ENCODE peak calls at places on chromosomes 11 and 22, in four cellular contexts. Z is sigmoid colon, N is SK-N-SH, K is Peyer's patch. M is an unnamed sample.

GRCh38 chr11:63508009-63508408 is 2.1 kb downstream of the LGALS12 start:
- DNase-seq in K (no peak), N (peak; percentile 37), Z (no peak), M (peak; percentile 75)

GRCh38 chr11:116930586-116930985 is 93.2 kb upstream of the APOA1 start:
- DNase-seq in Z (no peak), K (no peak), N (no peak), M (no peak)

GRCh38 chr11:81907996-81908395 is 825.7 kb downstream of the FAM181B start:
- DNase-seq in Z (no peak), K (no peak), N (no peak), M (no peak)

GRCh38 chr11:35515224-35515623 is 10.2 kb downstream of the PAMR1 start:
- DNase-seq in Z (no peak), N (no peak), K (no peak), M (no peak)

GRCh38 chr11:38296211-38296776 is 1698.3 kb upstream of the RAG2 start:
- DNase-seq in K (no peak), Z (no peak), N (no peak), M (no peak)

GRCh38 chr11:14190992-14191773 is 167.8 kb downstream of the RRAS2 start:
- DNase-seq in K (no peak), Z (no peak), N (no peak), M (no peak)

GRCh38 chr22:45212992-45213751 is 27.5 kb downstream of the KIAA0930 start:
- DNase-seq in Z (peak; percentile 83), N (peak; percentile 59), K (peak; percentile 51), M (no peak)

GRCh38 chr11:12330491-12331231 is 46.7 kb upstream of the PARVA start:
- DNase-seq in Z (no peak), K (no peak), N (no peak), M (no peak)

GRCh38 chr11:101129203-101129943 is at the start of gene PGR:
- DNase-seq in K (peak; percentile 34), Z (no peak), N (peak; percentile 15), M (peak; percentile 69)

GRCh38 chr11:76778874-76779273 is 4.3 kb upstream of the TSKU start:
- DNase-seq in Z (no peak), N (no peak), K (no peak), M (no peak)

GRCh38 chr11:123580557-123581275 is 73.7 kb downstream of the SCN3B start:
- DNase-seq in K (peak; percentile 85), N (peak; percentile 89), Z (no peak), M (peak; percentile 95)

GRCh38 chr22:37176464-37177061 is 11.5 kb downstream of the C1QTNF6 start:
- DNase-seq in Z (peak; percentile 88), K (peak; percentile 56), N (peak; percentile 79), M (no peak)

GRCh38 chr11:59822989-59823566 is 12.5 kb upstream of the MRPL16 start:
- DNase-seq in N (peak; percentile 53), Z (no peak), K (no peak), M (peak; percentile 36)

GRCh38 chr22:18118345-18118915 is 7.8 kb downstream of the TUBA8 start:
- DNase-seq in N (no peak), K (no peak), Z (no peak), M (no peak)

GRCh38 chr22:32619614-32620426 is 145.2 kb downstream of the FBXO7 start:
- DNase-seq in Z (peak; percentile 78), N (no peak), K (no peak), M (no peak)

GRCh38 chr11:2474059-2474901 is 29.5 kb downstream of the KCNQ1 start:
- DNase-seq in N (no peak), Z (no peak), K (peak; percentile 73), M (peak; percentile 41)

GRCh38 chr11:114064216-114064615 is 4.7 kb downstream of the ZBTB16 start:
- DNase-seq in K (no peak), Z (peak; percentile 72), N (no peak), M (no peak)

GRCh38 chr11:131598305-131598704 is 227.9 kb downstream of the NTM start:
- DNase-seq in N (no peak), Z (no peak), K (no peak), M (peak; percentile 48)

GRCh38 chr11:33857924-33858323 is 34.0 kb downstream of the LMO2 start:
- DNase-seq in K (peak; percentile 69), N (peak; percentile 81), Z (peak; percentile 84), M (peak; percentile 80)

GRCh38 chr11:6443269-6444003 is 2.6 kb upstream of the HPX start:
- DNase-seq in K (peak; percentile 67), N (peak; percentile 78), Z (peak; percentile 79), M (peak; percentile 82)

GRCh38 chr11:926341-926916 is 759 bp downstream of the AP2A2 start:
- DNase-seq in N (peak; percentile 89), K (peak; percentile 56), Z (no peak), M (peak; percentile 84)

GRCh38 chr11:57597461-57597892 is at the start of gene SERPING1:
- DNase-seq in N (no peak), K (peak; percentile 58), Z (peak; percentile 91), M (no peak)

DNA sequence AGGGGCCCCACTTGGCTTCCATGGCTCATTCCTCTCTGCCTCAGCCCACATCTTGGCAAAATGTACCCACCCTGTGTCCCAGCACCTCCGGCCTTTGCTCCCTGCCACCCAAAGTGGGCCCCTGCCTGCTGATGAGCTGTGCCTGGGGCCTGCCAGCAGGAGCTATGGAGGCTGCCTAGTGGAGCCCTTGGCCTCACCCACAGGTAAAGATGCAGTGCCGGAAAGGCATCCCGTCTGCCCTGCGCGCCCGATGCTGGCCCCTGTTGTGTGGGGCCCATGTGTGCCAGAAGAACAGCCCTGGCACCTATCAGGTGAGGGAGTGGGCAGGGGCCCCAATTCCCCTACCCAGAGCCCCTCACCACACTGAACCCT is 1.3 kb downstream of the TBC1D10C start:
- DNase-seq in N (no peak), K (peak; percentile 47), Z (no peak), M (no peak)
- H3K4me3 ChIP-seq in N (no peak overlapping the region), K (peak overlapping the region; percentile 50), Z (no peak overlapping the region), M (no peak overlapping the region)

DNA sequence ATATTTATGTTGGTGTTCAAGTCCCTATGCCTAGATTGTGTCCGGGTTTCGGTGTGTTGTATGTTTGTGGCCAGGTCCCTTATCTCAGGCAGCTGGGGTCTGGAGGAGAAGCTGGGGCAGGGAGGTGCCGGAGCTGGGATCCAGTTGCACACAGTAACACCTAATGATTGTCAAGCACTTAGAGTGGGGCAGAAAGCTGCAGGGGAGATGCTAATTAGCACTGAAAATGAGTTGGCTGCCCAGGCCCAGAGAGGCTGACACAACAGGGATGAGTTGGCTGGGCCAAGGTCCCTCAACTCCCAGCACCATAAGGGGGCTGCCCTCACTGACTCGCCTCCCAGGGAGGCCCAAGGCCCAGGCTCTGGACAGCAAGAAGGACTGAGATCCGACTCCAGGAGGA is 12.2 kb downstream of the PDE2A start:
- DNase-seq in Z (no peak), N (no peak), K (no peak), M (no peak)
- H3K27me3 ChIP-seq in Z (no peaks in the 10 kb centered on the region), N (peaks cover 23% of the 10 kb centered on the region), K (no peaks in the 10 kb centered on the region), M (no peaks in the 10 kb centered on the region)

GRCh38 chr11:70418130-70418529 is 19.8 kb downstream of the CTTN start:
- DNase-seq in N (no peak), Z (no peak), K (no peak), M (no peak)

GRCh38 chr11:70419307-70420007 is 21.1 kb downstream of the CTTN start:
- DNase-seq in K (no peak), N (no peak), Z (no peak), M (no peak)

GRCh38 chr11:70420008-70420464 is 21.7 kb downstream of the CTTN start:
- DNase-seq in N (no peak), K (no peak), Z (no peak), M (no peak)

GRCh38 chr11:70421123-70421522 is 22.8 kb downstream of the CTTN start:
- DNase-seq in Z (no peak), N (no peak), K (no peak), M (no peak)

DNA sequence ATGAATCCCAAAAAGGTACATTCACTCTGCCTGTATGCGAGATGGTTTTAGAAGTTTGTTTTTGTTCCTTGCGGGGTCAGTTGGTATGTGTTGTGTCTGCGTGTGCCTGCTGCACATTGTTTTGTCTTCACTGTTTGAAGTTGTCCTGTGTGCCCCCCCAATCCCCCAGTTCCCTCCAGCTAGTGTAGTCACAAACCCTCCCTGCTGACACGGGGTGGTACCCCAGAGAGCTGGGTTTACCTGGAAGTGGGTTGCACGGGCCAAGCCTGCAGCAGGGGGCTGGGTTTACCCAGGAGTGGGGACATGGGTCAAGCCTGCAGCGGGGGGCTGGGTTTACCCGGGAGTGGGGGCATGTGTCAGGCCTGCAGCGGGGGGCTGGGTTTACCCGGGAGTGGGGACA is 22.2 kb downstream of the CTTN start:
- DNase-seq in K (no peak), N (no peak), Z (no peak), M (no peak)
- H3K36me3 ChIP-seq in K (peaks cover 94% of the 10 kb centered on the region), N (peaks cover 85% of the 10 kb centered on the region), Z (peaks cover 73% of the 10 kb centered on the region), M (peaks cover 61% of the 10 kb centered on the region)

DNA sequence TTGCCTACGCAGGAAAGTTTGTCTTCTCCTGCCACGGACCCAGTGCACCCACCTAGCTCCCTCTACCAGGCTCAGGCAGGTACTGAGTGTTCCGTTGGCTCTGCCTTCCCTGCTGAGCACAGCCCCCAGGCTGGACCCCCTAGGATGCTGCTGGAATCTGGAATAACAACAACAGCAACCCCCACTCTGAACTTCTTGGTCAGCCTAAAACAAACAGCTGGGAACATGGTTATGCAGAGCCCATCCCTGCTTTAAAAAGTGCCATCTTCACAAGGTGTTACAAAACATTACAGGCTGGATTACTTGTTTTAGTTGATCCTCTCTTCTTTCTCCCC is 1.8 kb downstream of the OPCML start:
- DNase-seq in N (no peak), K (no peak), Z (no peak), M (peak; percentile 75)
- H3K4me3 ChIP-seq in N (no peak overlapping the region), K (no peak overlapping the region), Z (no peak overlapping the region), M (peak overlapping the region; percentile 20)

GRCh38 chr11:64726211-64726641 is 3.2 kb upstream of the NRXN2 start:
- DNase-seq in K (no peak), Z (peak; percentile 41), N (no peak), M (peak; percentile 77)
- H3K27me3 ChIP-seq in K (no peaks in the 10 kb centered on the region), Z (no peaks in the 10 kb centered on the region), N (no peaks in the 10 kb centered on the region), M (peaks cover 16% of the 10 kb centered on the region)

DNA sequence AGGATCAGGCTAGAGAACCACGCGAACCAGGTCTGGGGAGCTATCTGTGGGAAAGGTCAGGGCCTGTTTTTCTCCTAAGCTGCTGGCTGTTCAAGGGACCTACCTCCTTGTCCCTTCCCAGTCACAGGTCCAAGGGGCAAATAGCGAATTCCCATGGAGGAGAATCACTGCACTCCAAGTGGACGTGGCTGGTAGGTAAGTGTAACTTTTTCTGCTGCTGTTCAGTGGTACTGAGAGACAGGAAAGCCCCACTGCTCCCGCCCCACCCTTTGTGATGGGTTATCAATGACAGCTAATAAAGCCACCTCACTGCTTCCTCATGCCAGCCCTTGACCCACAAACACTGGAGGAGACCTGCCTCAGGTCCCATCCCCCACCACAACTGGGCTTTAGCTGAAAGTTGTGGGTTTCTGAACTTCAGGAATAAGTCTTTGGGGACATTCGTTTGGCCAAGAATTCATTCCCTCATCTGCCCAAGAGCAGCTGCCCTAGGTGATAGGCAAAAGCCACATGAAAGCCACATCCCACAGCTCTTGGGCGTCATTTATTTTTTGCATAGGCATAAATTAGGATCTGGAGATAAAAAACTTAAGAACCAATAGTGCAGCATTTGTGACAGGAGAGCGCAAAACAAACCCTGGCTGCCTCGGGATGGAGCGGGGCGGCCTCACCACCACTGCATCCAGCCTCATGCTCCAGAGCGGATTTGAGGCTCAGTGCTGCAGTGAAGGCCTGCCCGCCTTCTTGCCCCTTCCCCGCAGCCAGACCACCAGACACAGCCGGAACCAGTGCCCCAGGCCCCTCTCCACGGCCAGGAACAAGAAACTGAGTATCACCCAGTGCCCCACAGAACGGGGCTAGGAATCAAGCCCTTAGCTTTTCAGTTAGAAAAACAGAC is 21.3 kb downstream of the SUN2 start:
- DNase-seq in N (no peak), K (peak; percentile 47), Z (no peak), M (peak; percentile 33)
- H3K36me3 ChIP-seq in N (peaks cover 15% of the 10 kb centered on the region), K (peaks cover 82% of the 10 kb centered on the region), Z (peaks cover 61% of the 10 kb centered on the region), M (peaks cover 23% of the 10 kb centered on the region)